ENCODE peak calls at places on chromosomes 5 and 9, in five cellular contexts. O is PC-9, J is GM23338, R is astrocyte, G is GM23248. H is an unnamed sample. For H3K4me1, the result is how much of the 10 kb centered on the place peaks cover.

GRCh38 chr9:125747765-125748510 is 765 bp downstream of the PBX3 start:
- DNase-seq in G (peak), O (no peak), J (peak), R (no peak), H (no peak)

GRCh38 chr5:170219615-170220014 is 13.2 kb upstream of the C5orf58 start:
- DNase-seq in J (no peak), R (peak), O (peak), G (peak), H (peak)

GRCh38 chr5:3382782-3383181 is 212.8 kb upstream of the IRX1 start:
- DNase-seq in J (no peak), G (no peak), O (no peak), R (no peak), H (no peak)

GRCh38 chr5:91898865-91899264 is 515.7 kb upstream of the ARRDC3 start:
- DNase-seq in O (no peak), G (no peak), R (no peak), J (no peak), H (no peak)

GRCh38 chr5:176589039-176589769 is 20.8 kb downstream of the GPRIN1 start:
- DNase-seq in O (no peak), R (no peak), J (no peak), G (no peak), H (no peak)

GRCh38 chr9:5784526-5785315 is 48.2 kb downstream of the ERMP1 start:
- DNase-seq in R (no peak), J (peak), G (no peak), O (no peak), H (no peak)

GRCh38 chr5:142506046-142506445 is 179.8 kb downstream of the FGF1 start:
- DNase-seq in R (peak), G (peak), J (no peak), O (peak), H (no peak)

GRCh38 chr5:76443399-76443798 is 40.3 kb downstream of the IQGAP2 start:
- DNase-seq in J (no peak), G (no peak), O (no peak), R (no peak), H (no peak)

GRCh38 chr5:57538341-57538955 is 55.8 kb upstream of the ACTBL2 start:
- DNase-seq in J (no peak), G (peak), R (peak), O (no peak), H (peak)

GRCh38 chr5:173857231-173857630 is 30.9 kb upstream of the CPEB4 start:
- DNase-seq in J (no peak), O (no peak), G (no peak), R (no peak), H (no peak)

GRCh38 chr5:61401726-61402125 is 69.7 kb downstream of the ZSWIM6 start:
- DNase-seq in R (peak), O (no peak), G (peak), J (no peak), H (no peak)

GRCh38 chr5:157563373-157564148 is 12.0 kb downstream of the ADAM19 start:
- DNase-seq in J (no peak), O (peak), G (peak), R (peak), H (no peak)

GRCh38 chr9:35511453-35511852 is 21.5 kb downstream of the RUSC2 start:
- DNase-seq in J (no peak), O (no peak), G (no peak), R (no peak), H (no peak)

GRCh38 chr9:35506359-35506758 is 16.4 kb downstream of the RUSC2 start:
- DNase-seq in O (no peak), R (no peak), G (no peak), J (no peak), H (no peak)

GRCh38 chr9:35508069-35508468 is 18.2 kb downstream of the RUSC2 start:
- DNase-seq in J (no peak), R (peak), O (no peak), G (peak), H (no peak)

GRCh38 chr9:35510745-35511428 is 21.0 kb downstream of the RUSC2 start:
- DNase-seq in O (peak), G (peak), R (peak), J (no peak), H (no peak)

DNA sequence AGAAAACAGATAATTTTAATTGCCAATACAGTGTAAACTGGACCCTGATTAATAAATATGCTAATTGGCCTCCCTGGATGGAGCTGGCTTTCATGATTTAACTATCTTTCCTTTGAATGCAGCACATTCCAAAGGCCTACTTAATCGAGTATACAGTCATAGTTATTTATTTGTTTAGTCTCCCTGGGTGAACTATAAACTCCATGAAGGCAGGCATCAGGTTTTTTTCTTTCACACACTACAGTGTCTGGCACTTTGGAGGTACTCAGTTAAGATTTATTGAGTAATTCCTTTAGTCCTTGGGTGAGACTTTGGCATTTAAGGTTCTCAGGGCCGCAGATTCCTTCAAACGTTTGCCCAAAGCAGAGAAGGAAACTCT is 20.4 kb downstream of the RUSC2 start:
- DNase-seq in R (no peak), G (no peak), J (no peak), O (no peak), H (no peak)
- TF ChIP-seq EZH2 in R (no peak), G (no peak), J (no peak), O (no peak), H (no peak)

GRCh38 chr9:105088499-105088898 is 156.0 kb upstream of the SLC44A1 start:
- DNase-seq in G (no peak), O (no peak), J (peak), R (no peak), H (no peak)
- H3K4me1 ChIP-seq in G (under half), O (under half), J (under half), R (under half), H (under half)

DNA sequence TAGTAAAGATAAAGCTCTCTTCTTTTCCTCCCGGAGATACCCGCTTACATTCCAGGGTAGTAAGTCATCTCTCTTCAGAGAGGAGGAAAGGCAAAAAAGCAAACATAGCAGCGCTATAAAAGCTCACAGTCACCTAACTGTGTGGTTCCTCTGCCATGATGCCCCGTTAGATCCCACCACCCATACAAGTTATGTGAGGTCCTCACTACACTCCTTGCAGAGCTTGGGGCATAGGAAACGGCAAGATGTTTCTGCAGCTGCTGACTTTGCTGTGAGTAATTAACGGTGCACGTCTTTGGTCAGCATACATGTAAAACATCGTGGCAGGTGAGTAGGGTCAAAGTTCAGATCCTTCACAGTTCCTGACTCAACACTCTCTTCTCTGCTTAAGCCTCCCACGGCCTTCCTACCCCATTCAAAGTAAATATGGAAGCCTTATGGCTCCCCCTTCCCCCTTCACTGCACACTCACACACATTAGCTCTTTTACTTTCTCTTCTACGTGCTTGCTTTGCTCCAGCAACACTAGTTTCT is 218.9 kb downstream of the DIRAS2 start:
- DNase-seq in J (no peak), O (no peak), R (no peak), G (no peak), H (no peak)
- H3K4me3 ChIP-seq in J (no peak), O (no peak), R (no peak), G (no peak), H (no peak)

DNA sequence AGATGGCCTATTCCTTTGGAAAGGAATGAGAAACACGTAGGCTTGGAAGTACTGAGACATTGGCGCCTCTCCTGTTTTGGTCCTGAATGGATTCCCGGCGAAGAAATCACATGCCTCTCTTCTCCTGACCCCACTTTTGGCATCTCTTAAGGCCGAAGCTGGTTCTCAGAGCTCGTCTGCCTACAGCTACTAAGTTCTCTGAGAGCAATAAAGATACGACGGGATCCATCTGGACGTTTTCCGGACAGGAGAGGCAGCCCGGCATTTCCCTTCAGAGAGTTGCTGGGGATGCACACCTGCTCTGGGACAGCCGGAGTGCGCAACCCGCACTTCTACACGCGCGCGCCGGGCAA is 336.8 kb upstream of the PUM3 start:
- DNase-seq in G (no peak), R (no peak), O (no peak), J (peak), H (no peak)
- TF ChIP-seq EZH2 in G (no peak), R (no peak), O (no peak), J (no peak), H (no peak)

GRCh38 chr9:14278291-14278721 is 35.6 kb downstream of the NFIB start:
- DNase-seq in O (no peak), R (peak), J (no peak), G (peak), H (peak)

GRCh38 chr9:14279671-14280070 is 34.3 kb downstream of the NFIB start:
- DNase-seq in G (no peak), O (no peak), R (peak), J (no peak), H (no peak)

GRCh38 chr9:14275331-14275730 is 38.6 kb downstream of the NFIB start:
- DNase-seq in R (peak), G (no peak), O (no peak), J (no peak), H (no peak)

GRCh38 chr9:14277202-14277601 is 36.7 kb downstream of the NFIB start:
- DNase-seq in J (no peak), G (peak), R (peak), O (no peak), H (peak)

GRCh38 chr9:14277761-14278160 is 36.2 kb downstream of the NFIB start:
- DNase-seq in O (no peak), G (peak), J (no peak), R (no peak), H (no peak)
- H3K4me1 ChIP-seq in O (under half), G (under half), J (under half), R (half or more), H (half or more)

GRCh38 chr5:124858612-124859011 is 112.2 kb upstream of the ZNF608 start:
- DNase-seq in O (no peak), J (no peak), G (no peak), R (no peak), H (no peak)
- H3K4me3 ChIP-seq in O (no peak), J (no peak), G (no peak), R (no peak), H (no peak)

DNA sequence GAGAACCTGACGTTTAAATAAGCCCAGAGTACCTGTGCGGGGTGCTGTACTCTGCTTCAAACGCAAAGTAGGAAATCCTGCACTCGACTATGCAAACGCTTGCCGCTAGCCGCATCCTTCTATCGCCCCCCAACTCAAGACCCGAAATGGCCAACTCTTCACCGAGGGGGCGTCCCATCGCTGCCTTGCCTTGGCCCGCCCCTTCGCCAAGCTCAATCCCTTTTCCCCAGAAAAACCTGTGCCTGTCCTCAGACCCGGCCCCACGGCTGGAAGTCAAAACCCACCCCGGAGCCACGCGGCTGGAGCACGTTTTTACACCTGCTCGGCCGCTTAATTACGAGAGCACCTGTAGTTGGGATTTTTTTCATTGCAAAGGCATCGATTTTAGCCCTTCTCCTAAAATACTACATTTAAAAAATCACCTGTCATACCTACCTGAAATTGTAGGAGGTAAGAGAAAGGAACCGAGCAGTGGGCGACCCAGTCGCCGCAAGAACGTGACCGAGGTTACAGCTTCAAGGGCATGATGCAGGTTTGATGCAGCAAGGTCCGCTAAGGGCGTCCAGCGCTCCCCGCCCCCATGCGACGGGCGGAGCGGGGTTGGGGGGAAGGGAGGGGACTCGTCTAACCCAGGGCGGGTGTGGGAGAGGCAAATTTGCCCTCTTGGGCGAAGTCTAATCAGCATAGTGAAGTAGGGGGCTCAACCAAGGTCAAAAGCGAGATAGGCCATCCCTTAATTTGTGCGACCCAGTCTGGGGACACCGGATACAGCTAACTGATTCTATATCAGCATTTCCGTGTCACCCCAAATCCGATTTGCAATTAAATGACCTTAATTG is 3.5 kb downstream of the ELAVL2 start:
- DNase-seq in J (peak), O (no peak), G (no peak), R (no peak), H (no peak)
- TF ChIP-seq EZH2 in J (peak), O (no peak), G (peak), R (peak), H (peak)

GRCh38 chr9:94812343-94812742 is 85.8 kb downstream of the AOPEP start:
- DNase-seq in R (peak), G (peak), J (no peak), O (peak), H (no peak)

GRCh38 chr9:94809778-94810177 is 83.3 kb downstream of the AOPEP start:
- DNase-seq in G (no peak), R (peak), O (no peak), J (no peak), H (no peak)

GRCh38 chr9:94807556-94807955 is 81.1 kb downstream of the AOPEP start:
- DNase-seq in O (no peak), R (no peak), G (no peak), J (no peak), H (no peak)

GRCh38 chr9:94806307-94806893 is 79.9 kb downstream of the AOPEP start:
- DNase-seq in G (peak), R (no peak), O (peak), J (no peak), H (no peak)

DNA sequence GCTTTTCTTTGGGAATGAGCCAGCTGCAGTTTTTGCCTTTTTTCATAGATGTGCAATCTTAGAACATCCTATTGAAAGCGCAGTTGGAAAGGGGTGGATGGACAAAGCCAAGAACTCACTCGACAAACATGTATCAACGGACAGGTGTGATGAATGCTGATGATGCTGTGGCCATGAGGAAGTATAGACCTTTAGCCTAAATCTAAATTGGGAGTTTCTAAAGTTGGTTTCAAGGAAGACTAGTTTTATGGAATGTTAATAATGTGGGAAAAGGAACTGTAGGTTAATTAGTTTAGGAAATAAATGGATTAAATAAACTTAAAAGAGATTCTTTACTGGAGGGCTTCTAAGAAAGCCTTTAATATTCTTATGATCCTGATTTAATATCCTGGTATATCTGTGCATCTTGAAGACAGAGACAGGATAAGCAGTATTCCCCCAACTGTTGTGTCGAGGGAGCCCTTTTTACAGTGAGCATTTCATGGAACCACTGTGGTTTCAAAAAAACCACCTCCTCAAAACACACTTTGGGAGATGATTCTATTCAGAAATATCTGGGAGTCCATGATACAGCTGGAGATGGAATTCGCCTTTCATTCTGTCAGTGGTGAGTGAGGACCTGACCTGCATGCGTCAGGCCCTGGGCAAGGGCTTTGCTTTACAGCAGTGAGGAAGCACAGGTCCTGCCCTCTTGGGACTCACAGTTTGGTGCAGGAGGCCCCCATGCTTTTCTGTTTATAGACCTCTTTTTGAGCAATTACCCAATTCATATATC is 82.6 kb downstream of the AOPEP start:
- DNase-seq in J (no peak), G (no peak), O (no peak), R (peak), H (no peak)
- H3K4me1 ChIP-seq in J (under half), G (under half), O (half or more), R (under half), H (under half)

H was measured in keratinocyte.